ENCODE peak calls at places on chromosomes 6 and 20, in six cellular contexts. One of them, this sample, is unnamed.

GRCh38 chr20:33673411-33674293 is 576 bp downstream of the NECAB3 start:
- DNase-seq in Karpas-422: no peak
- DNase-seq in A549: peak
- DNase-seq in left ventricle myocardium inferior: no peak
- DNase-seq in PC-3: peak
- DNase-seq in right cardiac atrium: no peak
- DNase-seq in this sample: no peak

GRCh38 chr6:75449625-75450206 is 43.9 kb downstream of the FILIP1 start:
- DNase-seq in Karpas-422: no peak
- DNase-seq in A549: no peak
- DNase-seq in left ventricle myocardium inferior: no peak
- DNase-seq in PC-3: peak
- DNase-seq in right cardiac atrium: no peak
- DNase-seq in this sample: no peak

GRCh38 chr6:156616495-156616894 is 160.7 kb upstream of the ARID1B start:
- DNase-seq in Karpas-422: no peak
- DNase-seq in A549: no peak
- DNase-seq in left ventricle myocardium inferior: no peak
- DNase-seq in PC-3: no peak
- DNase-seq in right cardiac atrium: no peak
- DNase-seq in this sample: no peak

GRCh38 chr6:30763618-30764489 is 19.5 kb upstream of the IER3 start:
- DNase-seq in Karpas-422: peak
- DNase-seq in A549: no peak
- DNase-seq in left ventricle myocardium inferior: no peak
- DNase-seq in PC-3: no peak
- DNase-seq in right cardiac atrium: no peak
- DNase-seq in this sample: peak

GRCh38 chr20:25457886-25458680 is 50.6 kb downstream of the GINS1 start:
- DNase-seq in Karpas-422: no peak
- DNase-seq in A549: no peak
- DNase-seq in left ventricle myocardium inferior: no peak
- DNase-seq in PC-3: no peak
- DNase-seq in right cardiac atrium: no peak
- DNase-seq in this sample: no peak

GRCh38 chr6:73532288-73532687 is 11.5 kb upstream of the EEF1A1 start:
- DNase-seq in Karpas-422: no peak
- DNase-seq in A549: no peak
- DNase-seq in left ventricle myocardium inferior: no peak
- DNase-seq in PC-3: no peak
- DNase-seq in right cardiac atrium: no peak
- DNase-seq in this sample: no peak

GRCh38 chr6:125232466-125232865 is 69.3 kb downstream of the HDDC2 start:
- DNase-seq in Karpas-422: no peak
- DNase-seq in A549: no peak
- DNase-seq in left ventricle myocardium inferior: no peak
- DNase-seq in PC-3: no peak
- DNase-seq in right cardiac atrium: no peak
- DNase-seq in this sample: no peak

GRCh38 chr6:11772109-11772830 is 6.3 kb downstream of the ADTRP start:
- DNase-seq in Karpas-422: no peak
- DNase-seq in A549: peak
- DNase-seq in left ventricle myocardium inferior: no peak
- DNase-seq in PC-3: peak
- DNase-seq in right cardiac atrium: peak
- DNase-seq in this sample: no peak

GRCh38 chr20:48384147-48384818 is 443.5 kb downstream of the PREX1 start:
- DNase-seq in Karpas-422: peak
- DNase-seq in A549: no peak
- DNase-seq in left ventricle myocardium inferior: no peak
- DNase-seq in PC-3: no peak
- DNase-seq in right cardiac atrium: no peak
- DNase-seq in this sample: no peak

GRCh38 chr20:45970646-45971424 is 1.2 kb downstream of the ZNF335 start:
- DNase-seq in Karpas-422: peak
- DNase-seq in A549: no peak
- DNase-seq in left ventricle myocardium inferior: no peak
- DNase-seq in PC-3: no peak
- DNase-seq in right cardiac atrium: no peak
- DNase-seq in this sample: no peak

GRCh38 chr20:57208198-57208597 is 58.2 kb downstream of the BMP7 start:
- DNase-seq in Karpas-422: no peak
- DNase-seq in A549: no peak
- DNase-seq in left ventricle myocardium inferior: no peak
- DNase-seq in PC-3: no peak
- DNase-seq in right cardiac atrium: no peak
- DNase-seq in this sample: no peak

GRCh38 chr6:18053071-18053475 is 65.6 kb upstream of the KIF13A start:
- DNase-seq in Karpas-422: no peak
- DNase-seq in A549: no peak
- DNase-seq in left ventricle myocardium inferior: no peak
- DNase-seq in PC-3: no peak
- DNase-seq in right cardiac atrium: no peak
- DNase-seq in this sample: peak

GRCh38 chr20:23652926-23653325 is 15.2 kb upstream of the CST3 start:
- DNase-seq in Karpas-422: no peak
- DNase-seq in A549: no peak
- DNase-seq in left ventricle myocardium inferior: no peak
- DNase-seq in PC-3: no peak
- DNase-seq in right cardiac atrium: no peak
- DNase-seq in this sample: no peak

GRCh38 chr6:133240511-133241087 is 558 bp upstream of the EYA4 start:
- DNase-seq in Karpas-422: no peak
- DNase-seq in A549: peak
- DNase-seq in left ventricle myocardium inferior: peak
- DNase-seq in PC-3: peak
- DNase-seq in right cardiac atrium: peak
- DNase-seq in this sample: no peak

GRCh38 chr6:133241901-133242760 is 974 bp downstream of the EYA4 start:
- DNase-seq in Karpas-422: no peak
- DNase-seq in A549: no peak
- DNase-seq in left ventricle myocardium inferior: peak
- DNase-seq in PC-3: no peak
- DNase-seq in right cardiac atrium: no peak
- DNase-seq in this sample: no peak

GRCh38 chr6:133242761-133243590 is 1.8 kb downstream of the EYA4 start:
- DNase-seq in Karpas-422: no peak
- DNase-seq in A549: no peak
- DNase-seq in left ventricle myocardium inferior: peak
- DNase-seq in PC-3: no peak
- DNase-seq in right cardiac atrium: no peak
- DNase-seq in this sample: no peak

GRCh38 chr6:133243723-133244122 is 2.6 kb downstream of the EYA4 start:
- DNase-seq in Karpas-422: no peak
- DNase-seq in A549: no peak
- DNase-seq in left ventricle myocardium inferior: no peak
- DNase-seq in PC-3: no peak
- DNase-seq in right cardiac atrium: no peak
- DNase-seq in this sample: no peak

DNA sequence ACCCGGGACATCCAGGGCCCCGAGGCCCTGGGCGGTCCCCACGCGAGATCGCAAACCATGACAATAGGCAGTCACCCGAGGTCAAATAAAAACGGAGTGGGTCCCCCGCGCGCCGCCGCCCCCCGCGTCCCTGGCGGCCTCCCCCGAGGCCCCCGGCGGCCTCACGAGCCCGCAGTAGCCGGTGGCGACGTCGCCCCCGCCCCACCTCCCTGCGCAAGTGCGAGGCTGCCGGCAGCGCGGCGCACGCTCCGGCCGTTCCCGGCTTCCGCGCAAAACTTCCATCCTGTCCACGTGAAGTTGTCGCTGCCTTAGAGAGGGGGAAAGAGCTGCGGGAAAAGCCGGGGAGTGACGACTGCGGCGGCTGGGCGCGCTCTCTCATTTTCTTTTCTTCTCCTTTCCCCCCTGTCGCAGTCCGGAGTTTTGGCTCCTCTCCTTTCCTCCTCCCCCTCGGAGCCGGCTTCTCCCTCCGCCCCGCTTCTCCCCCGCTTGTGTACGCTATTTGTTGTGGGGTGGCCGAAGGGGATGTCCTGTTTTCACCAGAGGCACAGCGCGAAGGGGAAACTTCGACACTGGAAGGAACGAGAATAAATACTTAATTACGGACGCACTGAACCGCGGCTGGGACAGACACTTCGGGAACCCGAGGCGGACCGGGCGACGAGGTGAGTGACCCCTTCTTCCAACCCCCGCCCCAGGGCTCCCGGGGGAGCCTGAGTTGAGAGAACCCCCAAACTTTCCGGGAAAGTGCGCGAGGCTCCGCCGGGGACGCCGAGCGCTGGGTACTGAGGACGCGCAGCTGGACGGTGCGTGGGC is at the start of gene EYA4:
- DNase-seq in Karpas-422: no peak
- DNase-seq in A549: peak
- DNase-seq in left ventricle myocardium inferior: peak
- DNase-seq in PC-3: peak
- DNase-seq in right cardiac atrium: peak
- DNase-seq in this sample: no peak
- H3K4me3 ChIP-seq in Karpas-422: no peak
- H3K4me3 ChIP-seq in A549: peak
- H3K4me3 ChIP-seq in left ventricle myocardium inferior: peak
- H3K4me3 ChIP-seq in PC-3: peak
- H3K4me3 ChIP-seq in right cardiac atrium: peak
- H3K4me3 ChIP-seq in this sample: peak

GRCh38 chr6:1422290-1422689 is 32.9 kb downstream of the FOXF2 start:
- DNase-seq in Karpas-422: no peak
- DNase-seq in A549: no peak
- DNase-seq in left ventricle myocardium inferior: no peak
- DNase-seq in PC-3: peak
- DNase-seq in right cardiac atrium: no peak
- DNase-seq in this sample: no peak

GRCh38 chr6:1426416-1426815 is 37.0 kb downstream of the FOXF2 start:
- DNase-seq in Karpas-422: no peak
- DNase-seq in A549: no peak
- DNase-seq in left ventricle myocardium inferior: no peak
- DNase-seq in PC-3: no peak
- DNase-seq in right cardiac atrium: no peak
- DNase-seq in this sample: no peak

GRCh38 chr6:1424306-1424927 is 35.0 kb downstream of the FOXF2 start:
- DNase-seq in Karpas-422: peak
- DNase-seq in A549: peak
- DNase-seq in left ventricle myocardium inferior: peak
- DNase-seq in PC-3: peak
- DNase-seq in right cardiac atrium: no peak
- DNase-seq in this sample: peak

GRCh38 chr6:1420382-1420781 is 31.0 kb downstream of the FOXF2 start:
- DNase-seq in Karpas-422: no peak
- DNase-seq in A549: no peak
- DNase-seq in left ventricle myocardium inferior: no peak
- DNase-seq in PC-3: no peak
- DNase-seq in right cardiac atrium: no peak
- DNase-seq in this sample: no peak

DNA sequence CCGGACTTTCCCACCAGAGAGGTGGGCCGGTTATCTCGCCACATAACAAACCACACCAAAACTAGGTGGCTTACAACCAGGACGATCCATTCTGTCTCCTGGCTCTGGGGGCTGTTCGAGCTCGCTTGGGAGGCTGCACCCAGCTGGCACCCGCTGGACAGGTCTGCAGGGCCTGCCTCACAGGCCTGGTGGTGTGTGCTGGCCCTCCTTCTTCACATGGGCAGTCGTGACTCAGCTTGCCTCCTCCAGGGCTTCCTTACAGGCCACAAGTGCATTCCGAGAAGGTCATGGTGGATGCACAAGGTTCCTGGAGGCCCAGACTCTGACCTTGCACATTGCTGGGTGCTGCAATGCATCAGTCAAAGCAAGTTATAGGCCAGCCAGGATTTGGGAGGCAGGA is 34.2 kb downstream of the FOXF2 start:
- DNase-seq in Karpas-422: no peak
- DNase-seq in A549: no peak
- DNase-seq in left ventricle myocardium inferior: no peak
- DNase-seq in PC-3: no peak
- DNase-seq in right cardiac atrium: no peak
- DNase-seq in this sample: no peak
- H3K4me3 ChIP-seq in Karpas-422: no peak
- H3K4me3 ChIP-seq in A549: no peak
- H3K4me3 ChIP-seq in left ventricle myocardium inferior: no peak
- H3K4me3 ChIP-seq in PC-3: no peak
- H3K4me3 ChIP-seq in right cardiac atrium: no peak
- H3K4me3 ChIP-seq in this sample: no peak

GRCh38 chr6:37556884-37557644 is 57.4 kb upstream of the CCDC167 start:
- DNase-seq in Karpas-422: peak
- DNase-seq in A549: no peak
- DNase-seq in left ventricle myocardium inferior: no peak
- DNase-seq in PC-3: no peak
- DNase-seq in right cardiac atrium: no peak
- DNase-seq in this sample: no peak
- H3K4me3 ChIP-seq in Karpas-422: no peak
- H3K4me3 ChIP-seq in A549: no peak
- H3K4me3 ChIP-seq in left ventricle myocardium inferior: no peak
- H3K4me3 ChIP-seq in PC-3: no peak
- H3K4me3 ChIP-seq in right cardiac atrium: no peak
- H3K4me3 ChIP-seq in this sample: no peak

GRCh38 chr6:111603648-111604047 is 2.0 kb downstream of the TRAF3IP2 start:
- DNase-seq in Karpas-422: no peak
- DNase-seq in A549: no peak
- DNase-seq in left ventricle myocardium inferior: no peak
- DNase-seq in PC-3: no peak
- DNase-seq in right cardiac atrium: no peak
- DNase-seq in this sample: no peak
- H3K4me3 ChIP-seq in Karpas-422: peak
- H3K4me3 ChIP-seq in A549: no peak
- H3K4me3 ChIP-seq in left ventricle myocardium inferior: peak
- H3K4me3 ChIP-seq in PC-3: peak
- H3K4me3 ChIP-seq in right cardiac atrium: peak
- H3K4me3 ChIP-seq in this sample: no peak

DNA sequence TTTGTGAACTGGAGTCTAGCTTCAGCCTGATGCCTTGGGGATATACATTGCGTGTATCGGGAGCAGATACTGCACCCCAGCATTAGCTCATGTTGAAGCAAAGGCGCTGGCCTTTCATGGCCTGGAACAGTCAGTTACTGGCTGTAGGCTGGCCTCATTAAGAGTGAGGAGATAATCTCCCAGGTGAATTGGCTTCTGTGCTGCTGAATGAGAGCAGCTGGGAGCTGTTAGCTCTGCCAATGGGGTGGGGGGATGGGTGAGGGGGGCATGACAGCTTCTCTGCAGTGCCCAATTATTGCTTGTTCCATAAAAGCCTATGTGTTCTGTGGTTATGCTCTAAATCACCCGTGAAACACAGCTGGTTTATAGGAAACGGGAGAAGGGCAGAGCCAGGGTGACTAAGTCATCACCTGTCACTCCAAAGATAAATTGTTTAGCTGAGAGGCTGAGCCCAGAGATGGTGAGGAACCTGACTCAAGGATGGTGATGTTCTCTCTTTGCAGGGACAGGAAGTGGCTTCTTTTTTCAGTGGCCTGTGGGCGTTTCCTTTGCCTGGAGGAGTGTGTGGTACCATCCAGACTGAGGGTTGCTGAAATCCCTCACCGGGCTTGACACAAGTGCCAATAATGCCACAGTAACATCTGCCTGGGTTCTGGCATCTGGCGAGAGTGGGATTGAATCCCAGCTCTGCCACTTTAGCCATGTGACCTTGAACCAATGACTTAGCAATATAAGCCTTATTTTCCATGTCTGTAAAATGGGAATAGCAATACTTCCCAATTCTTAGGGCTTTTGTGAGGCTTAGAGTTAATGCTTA is 170.8 kb downstream of the BCAS1 start:
- DNase-seq in Karpas-422: peak
- DNase-seq in A549: peak
- DNase-seq in left ventricle myocardium inferior: no peak
- DNase-seq in PC-3: peak
- DNase-seq in right cardiac atrium: no peak
- DNase-seq in this sample: peak
- H3K4me3 ChIP-seq in Karpas-422: no peak
- H3K4me3 ChIP-seq in A549: no peak
- H3K4me3 ChIP-seq in left ventricle myocardium inferior: no peak
- H3K4me3 ChIP-seq in PC-3: no peak
- H3K4me3 ChIP-seq in right cardiac atrium: no peak
- H3K4me3 ChIP-seq in this sample: no peak

GRCh38 chr6:88982720-88983119 is 19.3 kb upstream of the RNGTT start:
- DNase-seq in Karpas-422: peak
- DNase-seq in A549: peak
- DNase-seq in left ventricle myocardium inferior: no peak
- DNase-seq in PC-3: peak
- DNase-seq in right cardiac atrium: peak
- DNase-seq in this sample: peak
- H3K4me3 ChIP-seq in Karpas-422: no peak
- H3K4me3 ChIP-seq in A549: no peak
- H3K4me3 ChIP-seq in left ventricle myocardium inferior: no peak
- H3K4me3 ChIP-seq in PC-3: no peak
- H3K4me3 ChIP-seq in right cardiac atrium: no peak
- H3K4me3 ChIP-seq in this sample: no peak

This sample was measured in small intestine.